ENCODE peak calls at places on chromosomes 13 and 19, in nine cellular contexts. F is NCI-H1105 treated with DMSO at 0.1 percent for 48 hours; U is stimulated activated CD4-positive, alpha-beta T cell treated with anti-CD3 and anti-CD28 coated beads, Interleukin-1b, Interleukin-23, amount 100 ng/mL, for 1 hour; Z is left ventricle myocardium inferior; M is HEK293T; W is CD4-positive, CD25-positive, alpha-beta regulatory T cell; H is adrenal gland; K is T-helper 1 cell; L is renal cortical epithelial cell. X is an unnamed sample.
A peak's percentile ranks its signal among the peaks of the same experiment; 100 is the strongest.

GRCh38 chr13:30569901-30570576 is 47.7 kb upstream of the USPL1 start:
- DNase-seq in F (no peak), U (no peak), Z (no peak), M (no peak), W (no peak), H (peak; percentile 84), K (no peak), L (peak; percentile 95), X (peak; percentile 98)

GRCh38 chr13:87674143-87674772 is 3.1 kb downstream of the SLITRK5 start:
- DNase-seq in F (peak; percentile 33), U (no peak), Z (no peak), M (peak; percentile 41), W (no peak), H (no peak), K (no peak), L (no peak), X (no peak)

GRCh38 chr13:78409172-78409571 is 194.2 kb downstream of the POU4F1 start:
- DNase-seq in F (no peak), U (no peak), Z (no peak), M (no peak), W (no peak), H (no peak), K (no peak), L (no peak), X (no peak)

GRCh38 chr19:11530432-11530831 is 1.5 kb upstream of the ECSIT start:
- DNase-seq in F (peak; percentile 21), U (no peak), Z (peak; percentile 77), M (peak; percentile 37), W (no peak), H (peak; percentile 93), K (no peak), L (peak; percentile 80), X (peak; percentile 76)

GRCh38 chr19:9061879-9062278 is 25.0 kb upstream of the OR1M1 start:
- DNase-seq in F (no peak), U (no peak), Z (no peak), M (no peak), W (no peak), H (no peak), K (no peak), L (no peak), X (no peak)

GRCh38 chr19:33687761-33688656 is 66.3 kb downstream of the CHST8 start:
- DNase-seq in F (no peak), U (no peak), Z (no peak), M (no peak), W (no peak), H (no peak), K (no peak), L (no peak), X (no peak)

GRCh38 chr13:113500530-113501265 is 10.2 kb upstream of the DCUN1D2 start:
- DNase-seq in F (no peak), U (no peak), Z (no peak), M (no peak), W (no peak), H (no peak), K (no peak), L (no peak), X (no peak)

GRCh38 chr13:98026457-98026857 is 73.0 kb downstream of the IPO5 start:
- DNase-seq in F (no peak), U (no peak), Z (no peak), M (no peak), W (no peak), H (peak; percentile 15), K (no peak), L (peak; percentile 42), X (no peak)

GRCh38 chr13:71870036-71870435 is 3.0 kb upstream of the DACH1 start:
- DNase-seq in F (no peak), U (no peak), Z (no peak), M (no peak), W (no peak), H (no peak), K (no peak), L (no peak), X (no peak)

GRCh38 chr19:21482863-21483276 is 22.5 kb upstream of the ZNF429 start:
- DNase-seq in F (peak; percentile 61), U (peak; percentile 29), Z (peak; percentile 63), M (peak; percentile 46), W (peak; percentile 58), H (peak; percentile 54), K (peak; percentile 69), L (no peak), X (no peak)

GRCh38 chr13:66895780-66896179 is 334.4 kb downstream of the PCDH9 start:
- DNase-seq in F (no peak), U (no peak), Z (no peak), M (no peak), W (no peak), H (no peak), K (no peak), L (no peak), X (no peak)

GRCh38 chr13:113412440-113412839 is 40.8 kb downstream of the ADPRHL1 start:
- DNase-seq in F (no peak), U (no peak), Z (no peak), M (no peak), W (no peak), H (no peak), K (no peak), L (no peak), X (no peak)

GRCh38 chr19:861756-862528 is 2.5 kb downstream of the CFD start:
- DNase-seq in F (peak; percentile 31), U (peak; percentile 32), Z (no peak), M (peak; percentile 87), W (peak; percentile 53), H (peak; percentile 45), K (peak; percentile 70), L (no peak), X (peak; percentile 48)

GRCh38 chr19:4618019-4618418 is 21.3 kb upstream of the TNFAIP8L1 start:
- DNase-seq in F (no peak), U (no peak), Z (no peak), M (no peak), W (no peak), H (no peak), K (no peak), L (no peak), X (no peak)

GRCh38 chr13:112014857-112015256 is 52.1 kb upstream of the SOX1 start:
- DNase-seq in F (no peak), U (no peak), Z (no peak), M (no peak), W (no peak), H (no peak), K (no peak), L (no peak), X (no peak)

GRCh38 chr13:92303428-92303827 is 905.0 kb downstream of the GPC5 start:
- DNase-seq in F (no peak), U (no peak), Z (no peak), M (no peak), W (no peak), H (no peak), K (no peak), L (no peak), X (no peak)

GRCh38 chr13:53648673-53649072 is 620.1 kb downstream of the OLFM4 start:
- DNase-seq in F (no peak), U (no peak), Z (no peak), M (no peak), W (no peak), H (no peak), K (no peak), L (no peak), X (no peak)

GRCh38 chr19:41892173-41892902 is 9.4 kb downstream of the ARHGEF1 start:
- DNase-seq in F (no peak), U (no peak), Z (no peak), M (no peak), W (no peak), H (no peak), K (no peak), L (no peak), X (no peak)

GRCh38 chr13:30165791-30166190 is 141.6 kb downstream of the KATNAL1 start:
- DNase-seq in F (no peak), U (no peak), Z (no peak), M (no peak), W (no peak), H (no peak), K (no peak), L (peak; percentile 40), X (no peak)

GRCh38 chr13:108322206-108322824 is 52.8 kb downstream of the TNFSF13B start:
- DNase-seq in F (peak; percentile 78), U (no peak), Z (no peak), M (peak; percentile 6), W (peak; percentile 66), H (no peak), K (no peak), L (peak; percentile 53), X (peak; percentile 47)

GRCh38 chr13:47251771-47252170 is 354.9 kb upstream of the HTR2A start:
- DNase-seq in F (no peak), U (no peak), Z (no peak), M (no peak), W (no peak), H (no peak), K (no peak), L (no peak), X (no peak)

GRCh38 chr19:10618846-10619245 is 6.5 kb upstream of the SLC44A2 start:
- DNase-seq in F (no peak), U (no peak), Z (no peak), M (no peak), W (no peak), H (no peak), K (no peak), L (no peak), X (no peak)

GRCh38 chr19:16951529-16951928 is 62.7 kb downstream of the F2RL3 start:
- DNase-seq in F (peak; percentile 39), U (no peak), Z (no peak), M (no peak), W (no peak), H (no peak), K (no peak), L (no peak), X (peak; percentile 90)

GRCh38 chr19:28498404-28498976 is 714.5 kb downstream of the UQCRFS1 start:
- DNase-seq in F (no peak), U (no peak), Z (no peak), M (no peak), W (no peak), H (no peak), K (no peak), L (no peak), X (no peak)

GRCh38 chr13:44193731-44194130 is 179.9 kb upstream of the SERP2 start:
- DNase-seq in F (no peak), U (no peak), Z (no peak), M (no peak), W (no peak), H (no peak), K (no peak), L (no peak), X (no peak)

GRCh38 chr19:30666301-30666803 is 294.2 kb downstream of the ZNF536 start:
- DNase-seq in F (peak; percentile 70), U (no peak), Z (no peak), M (peak; percentile 56), W (peak; percentile 25), H (peak; percentile 60), K (peak; percentile 19), L (no peak), X (no peak)

GRCh38 chr13:32443111-32443510 is 15.2 kb upstream of the N4BP2L1 start:
- DNase-seq in F (peak; percentile 4), U (no peak), Z (no peak), M (no peak), W (peak; percentile 43), H (peak; percentile 10), K (peak; percentile 29), L (peak; percentile 28), X (peak; percentile 27)

X was measured in bronchial epithelial cell.